ENCODE peak calls at places on chromosomes 16 and 17, in four cellular contexts. N is HepG2, F is K562, R is HCT116. A is an unnamed sample. For H3K4me1, the result is how much of the 10 kb centered on the place peaks cover.

GRCh38 chr17:5584971-5585794 is 874 bp upstream of the NLRP1 start:
- DNase-seq in F (no peak), R (no peak), N (no peak), A (no peak)

GRCh38 chr17:11240841-11241610 is at the start of gene SHISA6:
- DNase-seq in R (no peak), F (no peak), N (no peak), A (no peak)

GRCh38 chr17:29611351-29612093 is 11.2 kb downstream of the CORO6 start:
- DNase-seq in F (no peak), R (no peak), N (no peak), A (no peak)

GRCh38 chr17:55811536-55811935 is 60.7 kb downstream of the PCTP start:
- DNase-seq in F (no peak), N (no peak), R (no peak), A (no peak)

GRCh38 chr17:45273551-45273957 is 11.7 kb upstream of the SPATA32 start:
- DNase-seq in R (no peak), F (no peak), N (no peak), A (no peak)

GRCh38 chr17:39404542-39405378 is 3.3 kb upstream of the FBXL20 start:
- DNase-seq in R (no peak), F (peak), N (no peak), A (no peak)

GRCh38 chr17:49031965-49032928 is 35.1 kb downstream of the IGF2BP1 start:
- DNase-seq in F (peak), N (peak), R (peak), A (peak)

GRCh38 chr16:87062569-87063442 is 254.4 kb downstream of the C16orf95 start:
- DNase-seq in F (peak), N (peak), R (peak), A (peak)

GRCh38 chr17:77834170-77835115 is 124.1 kb upstream of the TNRC6C start:
- DNase-seq in R (peak), F (peak), N (peak), A (no peak)

GRCh38 chr16:3637371-3637923 is 17.0 kb upstream of the DNASE1 start:
- DNase-seq in R (no peak), F (no peak), N (peak), A (no peak)

GRCh38 chr16:50523710-50524109 is 24.5 kb upstream of the NKD1 start:
- DNase-seq in F (no peak), R (no peak), N (no peak), A (no peak)

GRCh38 chr16:49443576-49443975 is 70.0 kb downstream of the C16orf78 start:
- DNase-seq in N (no peak), F (no peak), R (no peak), A (no peak)

DNA sequence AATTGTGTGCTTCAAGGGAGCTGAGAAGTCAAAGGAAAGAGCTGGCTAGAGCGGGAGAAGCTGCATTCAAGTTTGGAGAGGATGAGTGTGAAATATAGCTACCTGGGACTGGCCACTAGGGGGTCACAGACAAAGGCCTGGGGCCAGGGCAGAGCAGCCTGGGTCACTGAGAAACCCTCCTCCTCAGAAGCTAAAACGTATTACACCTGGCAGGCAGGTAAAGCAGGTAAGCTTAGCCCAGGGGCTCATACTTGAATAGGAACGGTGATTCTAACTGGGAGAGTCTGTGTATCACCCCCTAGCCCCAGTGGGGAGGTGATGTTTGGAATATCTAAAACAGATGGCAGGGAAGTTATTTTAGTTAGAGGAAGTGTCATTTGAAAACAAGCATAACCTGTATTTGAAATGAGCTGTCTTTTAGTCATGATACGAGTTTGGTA is 6.8 kb downstream of the KRT37 start:
- DNase-seq in R (no peak), N (peak), F (peak), A (no peak)
- TF ChIP-seq TCF7L2 in R (no peak), N (no peak), F (no peak), A (no peak)

DNA sequence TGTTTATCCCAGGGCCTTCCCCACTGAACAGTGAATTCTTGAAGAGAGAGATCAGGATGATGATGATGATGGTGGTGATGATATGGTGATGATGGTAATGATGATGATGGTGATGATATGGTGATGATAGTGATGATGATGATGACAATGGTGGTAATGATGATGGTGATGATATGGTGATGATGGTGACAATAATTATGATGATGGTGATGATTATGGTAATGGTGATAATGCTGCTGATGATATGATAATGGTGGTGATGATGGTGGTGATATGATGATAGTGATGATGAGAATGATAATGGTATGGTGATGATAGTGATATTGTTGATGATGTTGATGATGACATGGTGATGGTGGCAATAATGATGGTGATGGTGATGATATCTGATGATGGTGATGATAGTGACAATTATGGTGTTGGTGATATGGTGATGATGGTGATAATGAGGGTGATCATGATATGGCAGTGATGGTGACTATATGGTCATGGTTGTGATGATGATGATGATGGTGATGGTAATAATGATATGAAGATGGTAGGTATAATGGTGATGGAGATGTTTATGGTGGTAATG is 99.9 kb downstream of the HAPSTR1 start:
- DNase-seq in F (no peak), N (no peak), R (no peak), A (no peak)
- TF ChIP-seq POLR2AphosphoS5 in F (no peak), N (no peak), R (no peak), A (no peak)

DNA sequence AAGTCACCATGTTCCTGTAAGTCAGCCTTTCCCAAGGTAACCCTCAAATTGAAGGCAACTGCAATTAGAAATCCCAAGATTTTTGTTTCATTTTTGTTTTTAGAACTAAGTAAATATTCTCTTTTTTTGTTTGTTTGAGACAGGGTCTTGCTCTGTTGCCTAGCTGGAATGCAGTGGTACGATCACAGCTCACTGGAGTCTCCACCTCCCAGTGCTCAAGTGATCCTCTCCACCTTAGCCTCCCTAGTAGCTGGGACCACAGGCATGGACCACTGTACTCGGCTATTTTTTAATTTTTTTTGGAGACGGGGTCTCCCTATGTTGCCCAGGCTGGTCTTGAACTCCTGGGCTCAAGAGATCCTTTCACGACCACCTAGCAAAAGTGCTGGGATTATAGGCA is 10.6 kb upstream of the LRRC59 start:
- DNase-seq in N (no peak), F (no peak), R (no peak), A (no peak)
- H3K4me1 ChIP-seq in N (under half), F (under half), R (under half), A (under half)

GRCh38 chr16:84344781-84345180 is 23.6 kb upstream of the ATP2C2 start:
- DNase-seq in F (no peak), N (no peak), R (no peak), A (no peak)

GRCh38 chr16:84339316-84339715 is 29.0 kb upstream of the ATP2C2 start:
- DNase-seq in R (no peak), F (no peak), N (no peak), A (no peak)

GRCh38 chr16:84339766-84340165 is 28.6 kb upstream of the ATP2C2 start:
- DNase-seq in R (no peak), F (no peak), N (no peak), A (no peak)

GRCh38 chr16:84340305-84341040 is 27.9 kb upstream of the ATP2C2 start:
- DNase-seq in F (no peak), R (no peak), N (no peak), A (no peak)

DNA sequence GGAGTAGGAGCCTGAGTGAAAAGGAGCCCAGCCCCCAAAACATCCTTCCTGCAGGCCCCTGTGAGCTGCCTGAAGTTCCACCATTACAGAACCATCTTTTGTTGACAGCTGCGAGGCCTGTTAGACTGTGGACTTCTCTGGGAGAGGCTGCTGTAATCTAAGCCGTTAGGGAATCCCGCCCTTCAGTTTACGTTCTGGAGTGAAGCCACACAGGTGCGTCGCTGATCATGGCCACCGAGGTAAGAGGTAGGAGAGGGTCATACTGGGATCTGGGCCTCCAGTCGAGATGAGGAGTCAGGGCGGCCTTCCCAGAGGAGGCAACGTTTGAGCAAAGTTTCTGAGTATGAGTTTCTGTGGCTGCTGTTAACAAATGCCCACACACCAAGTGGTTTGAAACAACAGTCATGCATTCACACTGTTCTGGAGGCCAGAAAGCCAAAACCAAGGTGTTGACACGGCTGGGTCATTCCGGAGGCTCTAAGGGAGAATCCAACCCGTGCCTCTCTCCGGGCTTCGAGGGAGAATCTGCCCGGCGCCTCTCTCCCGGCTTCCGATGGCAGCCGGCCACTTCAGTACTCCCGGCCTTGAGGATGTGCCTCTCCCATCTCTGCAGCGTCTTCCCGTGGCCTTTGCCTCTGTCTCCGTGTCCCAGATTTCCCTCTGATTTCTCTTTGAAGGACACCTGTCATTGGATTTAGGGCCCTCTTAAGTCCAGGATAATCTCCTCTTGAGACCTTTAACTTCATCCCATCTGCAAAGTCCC is 26.6 kb upstream of the ATP2C2 start:
- DNase-seq in N (no peak), R (no peak), F (no peak), A (no peak)
- TF ChIP-seq TCF7L2 in N (no peak), R (no peak), F (no peak), A (no peak)

DNA sequence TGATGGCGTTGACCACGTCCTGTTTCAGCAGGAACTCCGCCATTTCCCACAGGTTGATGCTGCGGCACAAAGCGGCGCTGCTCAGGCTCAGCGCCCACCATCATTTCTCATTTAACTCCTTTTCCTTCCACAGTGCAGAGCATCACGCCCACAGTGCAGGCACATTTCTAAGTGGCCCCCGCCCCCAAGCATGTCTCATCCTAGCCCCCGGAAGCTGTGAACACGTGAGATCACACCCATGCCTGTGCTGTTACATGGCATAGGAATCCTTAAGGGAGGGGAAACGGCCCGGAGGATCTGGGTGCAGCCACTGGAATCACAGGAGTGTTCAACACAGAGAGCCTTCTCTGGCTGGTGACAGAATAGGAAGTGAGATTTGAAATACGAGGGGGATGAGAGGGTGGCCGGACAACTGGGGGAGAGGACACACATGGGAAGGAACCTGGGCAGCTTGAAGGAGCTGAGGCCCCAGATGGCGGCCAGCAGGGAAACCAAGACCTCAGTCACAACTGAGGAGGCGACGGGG is 4.7 kb downstream of the NAGPA start:
- DNase-seq in F (no peak), N (no peak), R (no peak), A (no peak)
- TF ChIP-seq POLR2AphosphoS5 in F (no peak), N (no peak), R (no peak), A (no peak)

A was measured in Panc1.